ENCODE peak calls at places on chromosomes 3 and 15, in seven cellular contexts. One of them, this sample, is unnamed. For H3K4me1, the result is how much of the 10 kb centered on the place peaks cover.

GRCh38 chr15:70584838-70585706 is 178.3 kb downstream of the UACA start:
- DNase-seq in neuronal stem cell: peak
- DNase-seq in mammary epithelial cell: peak
- DNase-seq in IMR-90: peak
- DNase-seq in keratinocyte: no peak
- DNase-seq in fibroblast of lung: peak
- DNase-seq in SK-N-SH: peak
- DNase-seq in this sample: peak

GRCh38 chr3:128496602-128497304 is 3.8 kb upstream of the GATA2 start:
- DNase-seq in fibroblast of lung: peak
- DNase-seq in keratinocyte: no peak
- DNase-seq in neuronal stem cell: no peak
- DNase-seq in IMR-90: no peak
- DNase-seq in SK-N-SH: peak
- DNase-seq in mammary epithelial cell: peak
- DNase-seq in this sample: no peak

GRCh38 chr3:153688541-153689120 is 432.6 kb upstream of the ARHGEF26 start:
- DNase-seq in mammary epithelial cell: no peak
- DNase-seq in fibroblast of lung: no peak
- DNase-seq in IMR-90: no peak
- DNase-seq in SK-N-SH: no peak
- DNase-seq in keratinocyte: no peak
- DNase-seq in neuronal stem cell: no peak
- DNase-seq in this sample: no peak

GRCh38 chr3:195181781-195182469 is 89.0 kb downstream of the XXYLT1 start:
- DNase-seq in fibroblast of lung: no peak
- DNase-seq in keratinocyte: no peak
- DNase-seq in SK-N-SH: no peak
- DNase-seq in IMR-90: no peak
- DNase-seq in mammary epithelial cell: no peak
- DNase-seq in neuronal stem cell: no peak
- DNase-seq in this sample: no peak

GRCh38 chr15:47715856-47716445 is 1.4 kb upstream of the SEMA6D start:
- DNase-seq in mammary epithelial cell: no peak
- DNase-seq in IMR-90: peak
- DNase-seq in keratinocyte: no peak
- DNase-seq in fibroblast of lung: no peak
- DNase-seq in neuronal stem cell: peak
- DNase-seq in SK-N-SH: no peak
- DNase-seq in this sample: peak

GRCh38 chr3:110886514-110886913 is 185.1 kb upstream of the NECTIN3 start:
- DNase-seq in SK-N-SH: no peak
- DNase-seq in mammary epithelial cell: no peak
- DNase-seq in fibroblast of lung: peak
- DNase-seq in IMR-90: no peak
- DNase-seq in keratinocyte: no peak
- DNase-seq in neuronal stem cell: peak
- DNase-seq in this sample: no peak

GRCh38 chr3:33042668-33043067 is 54.3 kb downstream of the GLB1 start:
- DNase-seq in mammary epithelial cell: no peak
- DNase-seq in SK-N-SH: no peak
- DNase-seq in keratinocyte: no peak
- DNase-seq in neuronal stem cell: no peak
- DNase-seq in fibroblast of lung: no peak
- DNase-seq in IMR-90: no peak
- DNase-seq in this sample: no peak

GRCh38 chr15:63950911-63951481 is 95.3 kb downstream of the DAPK2 start:
- DNase-seq in neuronal stem cell: no peak
- DNase-seq in mammary epithelial cell: peak
- DNase-seq in keratinocyte: no peak
- DNase-seq in IMR-90: peak
- DNase-seq in SK-N-SH: no peak
- DNase-seq in fibroblast of lung: peak
- DNase-seq in this sample: peak

GRCh38 chr3:120450914-120451669 is at the start of gene FSTL1:
- DNase-seq in SK-N-SH: peak
- DNase-seq in neuronal stem cell: peak
- DNase-seq in keratinocyte: no peak
- DNase-seq in fibroblast of lung: peak
- DNase-seq in IMR-90: peak
- DNase-seq in mammary epithelial cell: no peak
- DNase-seq in this sample: peak

GRCh38 chr15:42523331-42523730 is 25.3 kb downstream of the LRRC57 start:
- DNase-seq in SK-N-SH: no peak
- DNase-seq in fibroblast of lung: no peak
- DNase-seq in neuronal stem cell: no peak
- DNase-seq in mammary epithelial cell: no peak
- DNase-seq in IMR-90: no peak
- DNase-seq in keratinocyte: no peak
- DNase-seq in this sample: no peak

GRCh38 chr3:45482829-45483228 is 94.5 kb downstream of the LARS2 start:
- DNase-seq in keratinocyte: no peak
- DNase-seq in mammary epithelial cell: no peak
- DNase-seq in SK-N-SH: no peak
- DNase-seq in neuronal stem cell: no peak
- DNase-seq in fibroblast of lung: no peak
- DNase-seq in IMR-90: no peak
- DNase-seq in this sample: no peak

GRCh38 chr3:117893638-117894037 is 1141.0 kb downstream of the IGSF11 start:
- DNase-seq in mammary epithelial cell: no peak
- DNase-seq in IMR-90: no peak
- DNase-seq in fibroblast of lung: peak
- DNase-seq in neuronal stem cell: no peak
- DNase-seq in SK-N-SH: no peak
- DNase-seq in keratinocyte: no peak
- DNase-seq in this sample: no peak

GRCh38 chr3:43249405-43249804 is 36.9 kb upstream of the SNRK start:
- DNase-seq in fibroblast of lung: no peak
- DNase-seq in SK-N-SH: no peak
- DNase-seq in neuronal stem cell: no peak
- DNase-seq in IMR-90: no peak
- DNase-seq in keratinocyte: no peak
- DNase-seq in mammary epithelial cell: no peak
- DNase-seq in this sample: no peak

GRCh38 chr3:111947179-111947727 is 31.6 kb upstream of the ABHD10 start:
- DNase-seq in fibroblast of lung: peak
- DNase-seq in IMR-90: peak
- DNase-seq in SK-N-SH: no peak
- DNase-seq in neuronal stem cell: no peak
- DNase-seq in mammary epithelial cell: peak
- DNase-seq in keratinocyte: no peak
- DNase-seq in this sample: no peak

GRCh38 chr3:280691-281090 is 84.1 kb downstream of the CHL1 start:
- DNase-seq in SK-N-SH: no peak
- DNase-seq in keratinocyte: no peak
- DNase-seq in IMR-90: no peak
- DNase-seq in mammary epithelial cell: no peak
- DNase-seq in neuronal stem cell: no peak
- DNase-seq in fibroblast of lung: no peak
- DNase-seq in this sample: no peak

GRCh38 chr3:284316-284715 is 87.8 kb downstream of the CHL1 start:
- DNase-seq in keratinocyte: no peak
- DNase-seq in IMR-90: no peak
- DNase-seq in SK-N-SH: no peak
- DNase-seq in neuronal stem cell: no peak
- DNase-seq in fibroblast of lung: no peak
- DNase-seq in mammary epithelial cell: no peak
- DNase-seq in this sample: no peak

GRCh38 chr3:277873-278272 is 81.3 kb downstream of the CHL1 start:
- DNase-seq in SK-N-SH: no peak
- DNase-seq in neuronal stem cell: no peak
- DNase-seq in keratinocyte: no peak
- DNase-seq in IMR-90: no peak
- DNase-seq in fibroblast of lung: no peak
- DNase-seq in mammary epithelial cell: no peak
- DNase-seq in this sample: no peak

GRCh38 chr3:278300-279064 is 81.9 kb downstream of the CHL1 start:
- DNase-seq in fibroblast of lung: no peak
- DNase-seq in keratinocyte: no peak
- DNase-seq in IMR-90: no peak
- DNase-seq in mammary epithelial cell: no peak
- DNase-seq in SK-N-SH: no peak
- DNase-seq in neuronal stem cell: no peak
- DNase-seq in this sample: no peak

GRCh38 chr3:279325-279724 is 82.8 kb downstream of the CHL1 start:
- DNase-seq in IMR-90: no peak
- DNase-seq in mammary epithelial cell: no peak
- DNase-seq in fibroblast of lung: no peak
- DNase-seq in keratinocyte: no peak
- DNase-seq in neuronal stem cell: no peak
- DNase-seq in SK-N-SH: no peak
- DNase-seq in this sample: no peak
- H3K9ac ChIP-seq in IMR-90: no peak
- H3K9ac ChIP-seq in mammary epithelial cell: no peak
- H3K9ac ChIP-seq in fibroblast of lung: no peak
- H3K9ac ChIP-seq in keratinocyte: no peak
- H3K9ac ChIP-seq in neuronal stem cell: no peak
- H3K9ac ChIP-seq in SK-N-SH: no peak
- H3K9ac ChIP-seq in this sample: no peak

GRCh38 chr15:60583946-60584345 is 105.0 kb upstream of the ICE2 start:
- DNase-seq in fibroblast of lung: no peak
- DNase-seq in mammary epithelial cell: peak
- DNase-seq in keratinocyte: no peak
- DNase-seq in SK-N-SH: no peak
- DNase-seq in neuronal stem cell: no peak
- DNase-seq in IMR-90: no peak
- DNase-seq in this sample: no peak

GRCh38 chr15:60583194-60583593 is 104.3 kb upstream of the ICE2 start:
- DNase-seq in fibroblast of lung: no peak
- DNase-seq in keratinocyte: no peak
- DNase-seq in mammary epithelial cell: no peak
- DNase-seq in IMR-90: no peak
- DNase-seq in neuronal stem cell: no peak
- DNase-seq in SK-N-SH: no peak
- DNase-seq in this sample: no peak

GRCh38 chr15:60584355-60585023 is 105.5 kb upstream of the ICE2 start:
- DNase-seq in fibroblast of lung: no peak
- DNase-seq in mammary epithelial cell: peak
- DNase-seq in keratinocyte: no peak
- DNase-seq in IMR-90: no peak
- DNase-seq in SK-N-SH: no peak
- DNase-seq in neuronal stem cell: no peak
- DNase-seq in this sample: no peak

GRCh38 chr15:60589253-60589652 is 110.3 kb upstream of the ICE2 start:
- DNase-seq in fibroblast of lung: no peak
- DNase-seq in mammary epithelial cell: no peak
- DNase-seq in SK-N-SH: no peak
- DNase-seq in keratinocyte: no peak
- DNase-seq in IMR-90: no peak
- DNase-seq in neuronal stem cell: no peak
- DNase-seq in this sample: no peak

GRCh38 chr15:60585743-60586708 is 107.1 kb upstream of the ICE2 start:
- DNase-seq in mammary epithelial cell: peak
- DNase-seq in neuronal stem cell: peak
- DNase-seq in fibroblast of lung: peak
- DNase-seq in keratinocyte: no peak
- DNase-seq in SK-N-SH: peak
- DNase-seq in IMR-90: peak
- DNase-seq in this sample: peak
- H3K4me1 ChIP-seq in mammary epithelial cell: under half
- H3K4me1 ChIP-seq in neuronal stem cell: under half
- H3K4me1 ChIP-seq in fibroblast of lung: under half
- H3K4me1 ChIP-seq in keratinocyte: half or more
- H3K4me1 ChIP-seq in SK-N-SH: under half
- H3K4me1 ChIP-seq in IMR-90: under half
- H3K4me1 ChIP-seq in this sample: under half

GRCh38 chr3:12289562-12289961 is 692 bp downstream of the PPARG start:
- DNase-seq in mammary epithelial cell: no peak
- DNase-seq in IMR-90: no peak
- DNase-seq in SK-N-SH: no peak
- DNase-seq in keratinocyte: no peak
- DNase-seq in fibroblast of lung: no peak
- DNase-seq in neuronal stem cell: no peak
- DNase-seq in this sample: no peak

GRCh38 chr3:12286927-12287726 is 1.7 kb upstream of the PPARG start:
- DNase-seq in mammary epithelial cell: no peak
- DNase-seq in neuronal stem cell: no peak
- DNase-seq in SK-N-SH: peak
- DNase-seq in keratinocyte: no peak
- DNase-seq in fibroblast of lung: no peak
- DNase-seq in IMR-90: no peak
- DNase-seq in this sample: no peak

GRCh38 chr3:12287727-12288465 is 974 bp upstream of the PPARG start:
- DNase-seq in mammary epithelial cell: no peak
- DNase-seq in neuronal stem cell: peak
- DNase-seq in IMR-90: no peak
- DNase-seq in fibroblast of lung: peak
- DNase-seq in SK-N-SH: peak
- DNase-seq in keratinocyte: no peak
- DNase-seq in this sample: peak

GRCh38 chr3:12286504-12286903 is 2.4 kb upstream of the PPARG start:
- DNase-seq in neuronal stem cell: no peak
- DNase-seq in mammary epithelial cell: no peak
- DNase-seq in fibroblast of lung: no peak
- DNase-seq in SK-N-SH: no peak
- DNase-seq in IMR-90: no peak
- DNase-seq in keratinocyte: no peak
- DNase-seq in this sample: no peak

GRCh38 chr3:12288466-12289129 is at the start of gene PPARG:
- DNase-seq in neuronal stem cell: peak
- DNase-seq in fibroblast of lung: peak
- DNase-seq in keratinocyte: no peak
- DNase-seq in mammary epithelial cell: no peak
- DNase-seq in SK-N-SH: peak
- DNase-seq in IMR-90: no peak
- DNase-seq in this sample: peak
- H3K9ac ChIP-seq in neuronal stem cell: peak
- H3K9ac ChIP-seq in fibroblast of lung: peak
- H3K9ac ChIP-seq in keratinocyte: peak
- H3K9ac ChIP-seq in mammary epithelial cell: no peak
- H3K9ac ChIP-seq in SK-N-SH: peak
- H3K9ac ChIP-seq in IMR-90: peak
- H3K9ac ChIP-seq in this sample: peak

GRCh38 chr15:75672111-75672602 is 24.4 kb downstream of the SNX33 start:
- DNase-seq in IMR-90: no peak
- DNase-seq in neuronal stem cell: no peak
- DNase-seq in SK-N-SH: no peak
- DNase-seq in fibroblast of lung: peak
- DNase-seq in keratinocyte: no peak
- DNase-seq in mammary epithelial cell: no peak
- DNase-seq in this sample: no peak
- H3K4me1 ChIP-seq in IMR-90: under half
- H3K4me1 ChIP-seq in neuronal stem cell: under half
- H3K4me1 ChIP-seq in SK-N-SH: under half
- H3K4me1 ChIP-seq in fibroblast of lung: under half
- H3K4me1 ChIP-seq in keratinocyte: under half
- H3K4me1 ChIP-seq in mammary epithelial cell: under half
- H3K4me1 ChIP-seq in this sample: half or more

This sample was measured in adipocyte.